ENCODE peak calls at places on chromosomes 13 and 19, in nine cellular contexts. One of them, this sample, is unnamed.

GRCh38 chr19:51339687-51340656 is 2.0 kb downstream of the VSIG10L start:
- DNase-seq in stimulated activated CD4-positive, alpha-beta T cell treated with anti-CD3 and anti-CD28 coated beads, Interleukin-15, amount 100 ng/mL, for 1 hour: peak; percentile 90
- DNase-seq in right lobe of liver: peak; percentile 100
- DNase-seq in bronchial epithelial cell: peak; percentile 85
- DNase-seq in activated naive CD8-positive, alpha-beta T cell treated with anti-CD3 and anti-CD28 coated beads for 36 hours: peak; percentile 91
- DNase-seq in tibial artery: peak; percentile 99
- DNase-seq in astrocyte: peak; percentile 86
- DNase-seq in RWPE1: peak; percentile 98
- DNase-seq in tibial nerve: peak; percentile 98
- DNase-seq in this sample: peak; percentile 99

GRCh38 chr19:55777528-55777927 is 8.6 kb downstream of the RFPL4AL1 start:
- DNase-seq in stimulated activated CD4-positive, alpha-beta T cell treated with anti-CD3 and anti-CD28 coated beads, Interleukin-15, amount 100 ng/mL, for 1 hour: no peak
- DNase-seq in right lobe of liver: no peak
- DNase-seq in bronchial epithelial cell: no peak
- DNase-seq in activated naive CD8-positive, alpha-beta T cell treated with anti-CD3 and anti-CD28 coated beads for 36 hours: no peak
- DNase-seq in tibial artery: no peak
- DNase-seq in astrocyte: no peak
- DNase-seq in RWPE1: no peak
- DNase-seq in tibial nerve: no peak
- DNase-seq in this sample: no peak

GRCh38 chr19:32018014-32018413 is 327.4 kb upstream of the ZNF507 start:
- DNase-seq in stimulated activated CD4-positive, alpha-beta T cell treated with anti-CD3 and anti-CD28 coated beads, Interleukin-15, amount 100 ng/mL, for 1 hour: no peak
- DNase-seq in right lobe of liver: no peak
- DNase-seq in bronchial epithelial cell: peak; percentile 21
- DNase-seq in activated naive CD8-positive, alpha-beta T cell treated with anti-CD3 and anti-CD28 coated beads for 36 hours: no peak
- DNase-seq in tibial artery: no peak
- DNase-seq in astrocyte: peak; percentile 84
- DNase-seq in RWPE1: peak; percentile 65
- DNase-seq in tibial nerve: peak; percentile 49
- DNase-seq in this sample: no peak

GRCh38 chr13:94968040-94968756 is 255.9 kb upstream of the SOX21 start:
- DNase-seq in stimulated activated CD4-positive, alpha-beta T cell treated with anti-CD3 and anti-CD28 coated beads, Interleukin-15, amount 100 ng/mL, for 1 hour: no peak
- DNase-seq in right lobe of liver: no peak
- DNase-seq in bronchial epithelial cell: peak; percentile 6
- DNase-seq in activated naive CD8-positive, alpha-beta T cell treated with anti-CD3 and anti-CD28 coated beads for 36 hours: peak; percentile 0
- DNase-seq in tibial artery: no peak
- DNase-seq in astrocyte: no peak
- DNase-seq in RWPE1: no peak
- DNase-seq in tibial nerve: no peak
- DNase-seq in this sample: no peak

GRCh38 chr13:102852556-102852955 is 6.7 kb downstream of the ERCC5 start:
- DNase-seq in stimulated activated CD4-positive, alpha-beta T cell treated with anti-CD3 and anti-CD28 coated beads, Interleukin-15, amount 100 ng/mL, for 1 hour: no peak
- DNase-seq in right lobe of liver: no peak
- DNase-seq in bronchial epithelial cell: no peak
- DNase-seq in activated naive CD8-positive, alpha-beta T cell treated with anti-CD3 and anti-CD28 coated beads for 36 hours: no peak
- DNase-seq in tibial artery: no peak
- DNase-seq in astrocyte: no peak
- DNase-seq in RWPE1: no peak
- DNase-seq in tibial nerve: no peak
- DNase-seq in this sample: no peak

GRCh38 chr19:55146078-55146647 is 2.8 kb downstream of the TNNT1 start:
- DNase-seq in stimulated activated CD4-positive, alpha-beta T cell treated with anti-CD3 and anti-CD28 coated beads, Interleukin-15, amount 100 ng/mL, for 1 hour: no peak
- DNase-seq in right lobe of liver: no peak
- DNase-seq in bronchial epithelial cell: no peak
- DNase-seq in activated naive CD8-positive, alpha-beta T cell treated with anti-CD3 and anti-CD28 coated beads for 36 hours: peak; percentile 30
- DNase-seq in tibial artery: no peak
- DNase-seq in astrocyte: no peak
- DNase-seq in RWPE1: peak; percentile 73
- DNase-seq in tibial nerve: no peak
- DNase-seq in this sample: no peak

GRCh38 chr19:5536337-5536894 is 31.3 kb downstream of the TINCR start:
- DNase-seq in stimulated activated CD4-positive, alpha-beta T cell treated with anti-CD3 and anti-CD28 coated beads, Interleukin-15, amount 100 ng/mL, for 1 hour: no peak
- DNase-seq in right lobe of liver: no peak
- DNase-seq in bronchial epithelial cell: peak; percentile 25
- DNase-seq in activated naive CD8-positive, alpha-beta T cell treated with anti-CD3 and anti-CD28 coated beads for 36 hours: no peak
- DNase-seq in tibial artery: no peak
- DNase-seq in astrocyte: peak; percentile 54
- DNase-seq in RWPE1: peak; percentile 46
- DNase-seq in tibial nerve: no peak
- DNase-seq in this sample: peak; percentile 88

GRCh38 chr13:45807520-45808099 is 43.9 kb downstream of the SIAH3 start:
- DNase-seq in stimulated activated CD4-positive, alpha-beta T cell treated with anti-CD3 and anti-CD28 coated beads, Interleukin-15, amount 100 ng/mL, for 1 hour: no peak
- DNase-seq in right lobe of liver: no peak
- DNase-seq in bronchial epithelial cell: peak; percentile 78
- DNase-seq in activated naive CD8-positive, alpha-beta T cell treated with anti-CD3 and anti-CD28 coated beads for 36 hours: peak; percentile 2
- DNase-seq in tibial artery: no peak
- DNase-seq in astrocyte: peak; percentile 24
- DNase-seq in RWPE1: peak; percentile 73
- DNase-seq in tibial nerve: peak; percentile 16
- DNase-seq in this sample: no peak

GRCh38 chr19:10450853-10451609 is 30.7 kb downstream of the PDE4A start:
- DNase-seq in stimulated activated CD4-positive, alpha-beta T cell treated with anti-CD3 and anti-CD28 coated beads, Interleukin-15, amount 100 ng/mL, for 1 hour: no peak
- DNase-seq in right lobe of liver: no peak
- DNase-seq in bronchial epithelial cell: no peak
- DNase-seq in activated naive CD8-positive, alpha-beta T cell treated with anti-CD3 and anti-CD28 coated beads for 36 hours: peak; percentile 36
- DNase-seq in tibial artery: no peak
- DNase-seq in astrocyte: no peak
- DNase-seq in RWPE1: peak; percentile 59
- DNase-seq in tibial nerve: no peak
- DNase-seq in this sample: no peak

GRCh38 chr13:36766295-36766694 is 52.7 kb upstream of the RFXAP start:
- DNase-seq in stimulated activated CD4-positive, alpha-beta T cell treated with anti-CD3 and anti-CD28 coated beads, Interleukin-15, amount 100 ng/mL, for 1 hour: no peak
- DNase-seq in right lobe of liver: no peak
- DNase-seq in bronchial epithelial cell: peak; percentile 89
- DNase-seq in activated naive CD8-positive, alpha-beta T cell treated with anti-CD3 and anti-CD28 coated beads for 36 hours: no peak
- DNase-seq in tibial artery: no peak
- DNase-seq in astrocyte: peak; percentile 87
- DNase-seq in RWPE1: peak; percentile 43
- DNase-seq in tibial nerve: no peak
- DNase-seq in this sample: no peak

GRCh38 chr13:94329754-94330551 is 149.5 kb downstream of the DCT start:
- DNase-seq in stimulated activated CD4-positive, alpha-beta T cell treated with anti-CD3 and anti-CD28 coated beads, Interleukin-15, amount 100 ng/mL, for 1 hour: no peak
- DNase-seq in right lobe of liver: peak; percentile 77
- DNase-seq in bronchial epithelial cell: peak; percentile 90
- DNase-seq in activated naive CD8-positive, alpha-beta T cell treated with anti-CD3 and anti-CD28 coated beads for 36 hours: no peak
- DNase-seq in tibial artery: no peak
- DNase-seq in astrocyte: peak; percentile 94
- DNase-seq in RWPE1: peak; percentile 67
- DNase-seq in tibial nerve: peak; percentile 68
- DNase-seq in this sample: no peak

GRCh38 chr13:30371649-30372265 is 50.5 kb upstream of the UBE2L5 start:
- DNase-seq in stimulated activated CD4-positive, alpha-beta T cell treated with anti-CD3 and anti-CD28 coated beads, Interleukin-15, amount 100 ng/mL, for 1 hour: peak; percentile 22
- DNase-seq in right lobe of liver: peak; percentile 58
- DNase-seq in bronchial epithelial cell: peak; percentile 82
- DNase-seq in activated naive CD8-positive, alpha-beta T cell treated with anti-CD3 and anti-CD28 coated beads for 36 hours: peak; percentile 54
- DNase-seq in tibial artery: no peak
- DNase-seq in astrocyte: peak; percentile 58
- DNase-seq in RWPE1: peak; percentile 10
- DNase-seq in tibial nerve: no peak
- DNase-seq in this sample: no peak

GRCh38 chr13:34349091-34349722 is 531.3 kb downstream of the RFC3 start:
- DNase-seq in stimulated activated CD4-positive, alpha-beta T cell treated with anti-CD3 and anti-CD28 coated beads, Interleukin-15, amount 100 ng/mL, for 1 hour: no peak
- DNase-seq in right lobe of liver: no peak
- DNase-seq in bronchial epithelial cell: peak; percentile 58
- DNase-seq in activated naive CD8-positive, alpha-beta T cell treated with anti-CD3 and anti-CD28 coated beads for 36 hours: no peak
- DNase-seq in tibial artery: peak; percentile 71
- DNase-seq in astrocyte: peak; percentile 100
- DNase-seq in RWPE1: peak; percentile 30
- DNase-seq in tibial nerve: peak; percentile 77
- DNase-seq in this sample: no peak

This sample was measured in cardiac septum.